ENCODE peak calls at places on chromosome 18, in four cellular contexts. V, L, B and W are unnamed samples.

GRCh38 chr18:61955644-61956043 is 62.8 kb upstream of the RNF152 start:
- DNase-seq in V (no peak), L (no peak), B (no peak), W (no peak)

GRCh38 chr18:53780666-53781065 is 443.8 kb downstream of the MBD2 start:
- DNase-seq in V (no peak), L (no peak), B (no peak), W (no peak)

GRCh38 chr18:35671952-35672603 is 90.5 kb downstream of the GALNT1 start:
- DNase-seq in V (no peak), L (no peak), B (no peak), W (no peak)

GRCh38 chr18:49473721-49474120 is 13.3 kb upstream of the DYM start:
- DNase-seq in V (no peak), L (no peak), B (no peak), W (no peak)

GRCh38 chr18:70931942-70932814 is 643.3 kb downstream of the SOCS6 start:
- DNase-seq in V (peak), L (peak), B (no peak), W (no peak)

GRCh38 chr18:62759704-62760402 is 44.5 kb downstream of the PHLPP1 start:
- DNase-seq in V (no peak), L (no peak), B (no peak), W (no peak)

GRCh38 chr18:33821503-33821902 is 243.5 kb downstream of the ASXL3 start:
- DNase-seq in V (no peak), L (no peak), B (no peak), W (no peak)

GRCh38 chr18:78716022-78716421 is 263.6 kb upstream of the SALL3 start:
- DNase-seq in V (no peak), L (no peak), B (no peak), W (no peak)

GRCh38 chr18:69636529-69637301 is 236.0 kb downstream of the DOK6 start:
- DNase-seq in V (no peak), L (peak), B (no peak), W (peak)

GRCh38 chr18:3619746-3620145 is 169.8 kb downstream of the TGIF1 start:
- DNase-seq in V (no peak), L (no peak), B (no peak), W (no peak)

GRCh38 chr18:65567372-65567771 is 183.4 kb upstream of the CDH7 start:
- DNase-seq in V (peak), L (peak), B (no peak), W (no peak)

GRCh38 chr18:78932281-78932680 is 47.3 kb upstream of the SALL3 start:
- DNase-seq in V (no peak), L (no peak), B (no peak), W (no peak)

GRCh38 chr18:62862451-62862850 is 147.1 kb downstream of the PHLPP1 start:
- DNase-seq in V (no peak), L (no peak), B (no peak), W (no peak)

GRCh38 chr18:45802814-45803492 is 22.5 kb upstream of the SIGLEC15 start:
- DNase-seq in V (peak), L (no peak), B (no peak), W (no peak)

GRCh38 chr18:61993831-61994230 is 101.0 kb upstream of the RNF152 start:
- DNase-seq in V (no peak), L (no peak), B (no peak), W (no peak)

GRCh38 chr18:37476182-37476581 is 89.4 kb downstream of the CELF4 start:
- DNase-seq in V (peak), L (peak), B (peak), W (peak)

GRCh38 chr18:60987963-60988362 is 345.3 kb upstream of the CDH20 start:
- DNase-seq in V (no peak), L (no peak), B (no peak), W (no peak)

GRCh38 chr18:50644807-50645206 is 84.9 kb downstream of the MAPK4 start:
- DNase-seq in V (peak), L (peak), B (peak), W (peak)

DNA sequence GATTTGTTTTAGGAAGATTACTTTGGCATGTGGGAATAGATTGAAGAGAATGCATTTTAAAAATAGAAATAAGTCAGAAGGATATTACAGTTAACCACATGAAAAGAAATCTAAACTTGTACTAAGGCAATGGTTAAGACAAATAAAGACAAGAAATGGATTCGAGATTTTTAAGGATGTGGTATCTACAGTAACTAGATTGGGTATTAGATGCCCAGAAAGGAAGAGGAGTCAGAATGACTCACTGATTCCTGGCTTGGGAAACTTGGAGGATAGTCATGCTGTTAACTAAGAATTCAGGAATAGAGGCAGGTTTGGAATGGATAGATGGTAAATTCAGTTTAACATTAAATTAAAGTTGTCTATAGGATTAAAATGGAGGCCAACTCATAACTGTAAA is 55.9 kb downstream of the METTL4 start:
- DNase-seq in V (peak), L (no peak), B (no peak), W (no peak)
- TF ChIP-seq RNF2 in V (no peak), L (no peak), B (no peak), W (no peak)

DNA sequence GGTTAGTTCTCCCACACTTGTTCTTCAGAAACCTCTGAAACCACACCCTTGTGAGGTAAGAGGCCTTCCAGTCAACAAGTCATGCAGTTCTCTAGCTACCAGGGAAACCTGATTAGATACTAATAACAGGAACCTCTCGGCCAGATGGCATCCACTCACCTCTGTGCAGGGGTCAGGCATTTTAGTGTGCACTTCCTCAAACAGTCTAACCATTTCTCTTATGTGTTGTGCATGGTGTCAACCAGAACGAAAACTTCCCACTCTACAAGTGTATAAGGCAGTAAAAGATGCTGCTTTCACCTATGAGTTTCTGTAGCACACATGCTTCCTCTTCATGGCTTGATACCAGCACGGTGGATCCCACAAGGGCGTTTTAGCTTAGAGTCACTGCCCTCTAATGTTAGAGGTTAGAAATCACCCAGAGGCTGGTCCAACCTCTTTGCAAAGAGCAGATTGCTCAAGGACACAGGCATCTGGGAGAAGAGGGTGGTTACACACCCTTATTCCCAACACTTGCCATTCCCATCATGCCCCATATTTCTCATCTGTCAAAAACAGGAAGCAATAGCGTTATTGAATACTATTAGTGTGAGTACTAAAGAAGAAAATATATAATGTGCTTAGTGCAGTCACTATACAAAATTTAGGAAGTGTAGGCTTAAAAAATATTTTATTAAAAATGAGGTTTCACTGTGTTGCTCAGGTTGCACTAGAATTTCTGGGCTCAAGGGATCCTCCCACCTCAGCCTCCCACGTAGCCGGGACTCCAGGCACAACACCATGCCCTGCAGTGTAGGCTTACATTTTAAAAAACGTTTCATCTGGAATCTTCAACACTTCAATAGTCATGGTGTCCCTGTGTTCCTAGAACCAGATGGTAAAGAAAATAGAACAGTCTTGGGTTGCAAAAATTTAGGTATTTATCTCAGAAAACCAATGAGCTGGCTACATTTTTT is 34.5 kb upstream of the RAB31 start:
- DNase-seq in V (peak), L (peak), B (peak), W (no peak)
- TF ChIP-seq RNF2 in V (no peak), L (no peak), B (no peak), W (no peak)

GRCh38 chr18:58714259-58714658 is 43.0 kb downstream of the MALT1 start:
- DNase-seq in V (no peak), L (no peak), B (no peak), W (no peak)

GRCh38 chr18:58716046-58716766 is 44.9 kb downstream of the MALT1 start:
- DNase-seq in V (no peak), L (no peak), B (no peak), W (no peak)

GRCh38 chr18:58712930-58713329 is 41.7 kb downstream of the MALT1 start:
- DNase-seq in V (no peak), L (no peak), B (no peak), W (no peak)

GRCh38 chr18:58714821-58715220 is 43.6 kb downstream of the MALT1 start:
- DNase-seq in V (no peak), L (no peak), B (no peak), W (no peak)

GRCh38 chr18:58715540-58715939 is 44.3 kb downstream of the MALT1 start:
- DNase-seq in V (no peak), L (no peak), B (no peak), W (no peak)
- TF ChIP-seq RNF2 in V (no peak), L (no peak), B (no peak), W (no peak)

GRCh38 chr18:13564579-13564978 is 161.8 kb downstream of the FAM210A start:
- DNase-seq in V (no peak), L (no peak), B (no peak), W (no peak)
- TF ChIP-seq RNF2 in V (no peak), L (no peak), B (no peak), W (no peak)

GRCh38 chr18:8654482-8655451 is 45.5 kb downstream of the RAB12 start:
- DNase-seq in V (peak), L (no peak), B (peak), W (no peak)
- TF ChIP-seq RNF2 in V (no peak), L (no peak), B (no peak), W (no peak)

GRCh38 chr18:24208270-24209035 is 69.6 kb downstream of the CABYR start:
- DNase-seq in V (no peak), L (no peak), B (no peak), W (no peak)
- TF ChIP-seq RNF2 in V (no peak), L (no peak), B (no peak), W (no peak)

GRCh38 chr18:28594034-28594433 is 417.1 kb upstream of the CDH2 start:
- DNase-seq in V (no peak), L (no peak), B (no peak), W (no peak)
- TF ChIP-seq RNF2 in V (no peak), L (no peak), B (no peak), W (no peak)

GRCh38 chr18:13239557-13239956 is 21.0 kb downstream of the LDLRAD4 start:
- DNase-seq in V (no peak), L (no peak), B (no peak), W (no peak)
- TF ChIP-seq RNF2 in V (no peak), L (no peak), B (no peak), W (no peak)

DNA sequence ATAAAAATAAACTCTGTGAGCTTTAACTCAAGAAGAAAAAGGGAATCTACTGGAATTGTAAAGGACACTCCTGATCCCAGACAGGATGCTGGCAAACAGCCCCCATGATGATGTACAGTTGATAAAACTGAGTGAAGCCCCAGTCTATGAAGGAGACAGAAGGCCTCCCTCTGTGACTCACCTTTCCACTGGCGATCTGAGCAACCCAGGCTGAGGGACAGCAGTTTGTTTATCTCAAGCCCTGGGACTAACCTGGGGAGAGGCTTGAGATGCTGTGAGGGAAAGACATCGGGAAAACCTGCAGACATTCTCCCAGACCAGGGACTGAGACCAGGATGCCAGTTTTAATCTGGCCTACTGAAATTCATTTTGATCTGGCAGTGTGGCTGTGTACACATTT is 104.5 kb upstream of the CDH2 start:
- DNase-seq in V (no peak), L (no peak), B (no peak), W (no peak)
- TF ChIP-seq RNF2 in V (no peak), L (no peak), B (no peak), W (no peak)

GRCh38 chr18:80029690-80030089 is 4.5 kb upstream of the RBFA start:
- DNase-seq in V (no peak), L (no peak), B (no peak), W (no peak)

GRCh38 chr18:80035997-80036396 is 1.8 kb downstream of the RBFA start:
- DNase-seq in V (no peak), L (no peak), B (peak), W (no peak)

GRCh38 chr18:80034068-80034851 is at the start of gene RBFA:
- DNase-seq in V (peak), L (peak), B (peak), W (peak)

GRCh38 chr18:80034852-80035406 is 695 bp downstream of the RBFA start:
- DNase-seq in V (no peak), L (no peak), B (no peak), W (no peak)

DNA sequence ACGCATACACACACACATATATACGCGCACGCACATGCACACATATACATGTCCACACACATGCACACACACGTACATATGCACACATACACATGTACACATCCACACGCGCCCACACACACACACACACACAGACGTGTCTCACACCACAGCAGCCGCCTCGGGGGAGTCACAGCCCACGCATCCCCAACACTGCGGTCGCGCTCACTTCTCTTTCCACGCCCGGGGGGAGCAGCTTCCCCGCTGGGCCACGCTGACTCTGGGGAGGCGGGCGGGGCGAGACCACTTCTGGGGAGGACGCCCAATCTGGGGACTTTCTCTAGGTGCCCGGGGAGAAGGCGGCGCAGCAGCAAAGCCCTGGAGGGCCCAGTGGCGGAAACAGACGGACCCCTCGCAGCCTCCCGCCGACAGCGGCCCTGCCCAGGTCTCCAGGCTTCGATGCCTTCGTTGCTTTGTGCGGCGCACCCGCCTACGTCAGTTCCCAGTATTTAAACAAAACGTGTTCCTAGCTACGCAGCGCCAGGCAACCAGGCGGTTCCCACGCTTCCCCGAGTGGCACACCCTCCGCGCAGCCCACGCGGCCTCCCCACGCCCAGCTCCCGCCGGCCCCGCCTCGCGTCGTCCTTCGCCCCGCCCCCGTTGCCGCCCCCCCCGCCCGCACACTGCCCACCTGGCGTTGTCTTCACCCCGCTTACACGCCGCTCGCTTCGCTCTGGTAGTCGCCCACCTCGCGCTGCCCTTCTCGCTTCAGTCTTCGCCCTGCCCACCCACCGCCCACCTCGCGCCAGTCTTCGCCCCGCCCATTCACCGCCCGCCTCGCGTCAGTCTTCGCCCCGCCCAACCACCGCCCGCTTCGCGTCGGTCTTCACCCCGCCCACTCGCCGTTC is 810 bp upstream of the RBFA start:
- DNase-seq in V (peak), L (no peak), B (peak), W (peak)
- TF ChIP-seq RNF2 in V (no peak), L (no peak), B (no peak), W (no peak)